ENCODE peak calls at places on chromosomes 1 and 21, in nine cellular contexts. N is uterus, O is fibroblast of lung, Z is sigmoid colon, F is small intestine, S is psoas muscle, K is mucosa of descending colon, E is aorta, M is heart left ventricle. J is an unnamed sample. For H3K4me1, the result is how much of the 10 kb centered on the place peaks cover.

GRCh38 chr1:6969106-6969505 is 183.9 kb downstream of the CAMTA1 start:
- DNase-seq in S (no peak), N (no peak), K (no peak), Z (no peak), O (no peak), M (no peak), F (no peak), E (no peak), J (peak)

GRCh38 chr1:27116697-27117096 is 38.2 kb downstream of the SLC9A1 start:
- DNase-seq in K (peak), N (no peak), O (peak), Z (no peak), M (no peak), F (no peak), E (no peak), S (no peak), J (peak)

GRCh38 chr1:32516402-32516801 is 22.8 kb upstream of the ZBTB8A start:
- DNase-seq in N (no peak), F (no peak), E (no peak), S (no peak), K (no peak), Z (no peak), M (no peak), O (no peak), J (no peak)

GRCh38 chr1:94562502-94563260 is 21.1 kb upstream of the F3 start:
- DNase-seq in O (no peak), F (peak), Z (no peak), N (no peak), K (peak), M (no peak), S (no peak), E (no peak), J (no peak)

GRCh38 chr1:201354151-201354900 is 23.2 kb downstream of the TNNT2 start:
- DNase-seq in K (no peak), N (no peak), F (no peak), Z (no peak), O (no peak), M (no peak), S (no peak), E (peak), J (no peak)

GRCh38 chr21:14943636-14944035 is 121.2 kb downstream of the NRIP1 start:
- DNase-seq in S (no peak), K (no peak), E (no peak), O (no peak), M (no peak), F (no peak), N (no peak), Z (no peak), J (peak)

GRCh38 chr1:16101618-16102017 is 28.2 kb upstream of the FAM131C start:
- DNase-seq in M (no peak), O (no peak), Z (no peak), F (no peak), E (peak), K (no peak), N (no peak), S (no peak), J (no peak)

GRCh38 chr1:206703647-206704046 is 18.9 kb downstream of the MAPKAPK2 start:
- DNase-seq in O (no peak), S (no peak), K (no peak), M (no peak), N (no peak), Z (peak), F (no peak), E (no peak), J (no peak)

GRCh38 chr1:25727819-25728286 is 72.1 kb upstream of the SELENON start:
- DNase-seq in F (peak), M (peak), Z (peak), K (peak), N (peak), E (peak), S (peak), O (peak), J (peak)

GRCh38 chr1:84603941-84604830 is 29.9 kb upstream of the CTBS start:
- DNase-seq in K (no peak), E (peak), M (peak), S (peak), N (peak), F (peak), O (peak), Z (peak), J (peak)

GRCh38 chr1:225482489-225482950 is 54.7 kb upstream of the LBR start:
- DNase-seq in O (peak), S (no peak), Z (peak), M (no peak), F (no peak), K (no peak), N (no peak), E (no peak), J (peak)

GRCh38 chr1:107153033-107153432 is 12.2 kb downstream of the NTNG1 start:
- DNase-seq in O (no peak), Z (no peak), N (no peak), K (no peak), S (no peak), E (no peak), M (no peak), F (no peak), J (no peak)

GRCh38 chr1:117146570-117147340 is 25.2 kb upstream of the TRIM45 start:
- DNase-seq in O (peak), Z (no peak), E (no peak), K (no peak), S (peak), N (no peak), F (no peak), M (no peak), J (peak)

GRCh38 chr1:206030714-206031113 is 7.0 kb upstream of the CTSE start:
- DNase-seq in S (no peak), K (peak), O (peak), M (peak), F (peak), N (peak), Z (peak), E (peak), J (peak)

GRCh38 chr1:81114191-81114590 is 686.5 kb upstream of the ADGRL2 start:
- DNase-seq in O (no peak), Z (no peak), S (no peak), F (no peak), E (no peak), K (no peak), M (no peak), N (no peak), J (no peak)

GRCh38 chr21:31397515-31397926 is 53.5 kb upstream of the TIAM1 start:
- DNase-seq in S (no peak), N (no peak), F (peak), Z (no peak), O (no peak), K (no peak), E (no peak), M (no peak), J (no peak)

GRCh38 chr1:30484668-30485067 is 238.7 kb downstream of the MATN1 start:
- DNase-seq in M (no peak), E (no peak), Z (peak), K (no peak), S (no peak), O (no peak), F (no peak), N (no peak), J (no peak)

GRCh38 chr1:246613131-246613758 is 47.0 kb downstream of the CNST start:
- DNase-seq in K (no peak), E (no peak), O (no peak), F (no peak), S (no peak), Z (no peak), N (no peak), M (no peak), J (no peak)

GRCh38 chr1:66984491-66984890 is 59.7 kb downstream of the MIER1 start:
- DNase-seq in N (no peak), O (no peak), F (peak), E (no peak), M (no peak), Z (no peak), K (no peak), S (no peak), J (no peak)

GRCh38 chr21:29175408-29176147 is 45.1 kb downstream of the MAP3K7CL start:
- DNase-seq in E (no peak), O (peak), S (no peak), M (no peak), K (no peak), Z (no peak), N (no peak), F (no peak), J (peak)

GRCh38 chr1:36883315-36883949 is 150.9 kb downstream of the GRIK3 start:
- DNase-seq in Z (no peak), S (no peak), M (no peak), O (no peak), E (no peak), N (no peak), F (no peak), K (no peak), J (no peak)

GRCh38 chr1:92446990-92447681 is 39.6 kb downstream of the GFI1 start:
- DNase-seq in E (no peak), F (no peak), M (no peak), K (no peak), O (peak), N (no peak), Z (no peak), S (no peak), J (no peak)

GRCh38 chr1:214558002-214558770 is 6.8 kb upstream of the PTPN14 start:
- DNase-seq in E (no peak), O (peak), M (no peak), F (no peak), Z (no peak), S (peak), N (peak), K (no peak), J (peak)

GRCh38 chr1:116878804-116879477 is 30.8 kb upstream of the PTGFRN start:
- DNase-seq in E (peak), M (peak), Z (peak), F (peak), O (peak), K (no peak), N (peak), S (peak), J (peak)

GRCh38 chr1:63523738-63524137 is 413 bp downstream of the EFCAB7 start:
- DNase-seq in O (no peak), M (no peak), S (no peak), E (no peak), K (no peak), Z (no peak), N (no peak), F (no peak), J (peak)

GRCh38 chr1:48572632-48573258 is 100.7 kb upstream of the SPATA6 start:
- DNase-seq in F (peak), E (peak), K (peak), M (peak), O (peak), N (peak), S (no peak), Z (no peak), J (peak)

GRCh38 chr1:71350805-71351204 is 270.0 kb upstream of the ZRANB2 start:
- DNase-seq in M (no peak), K (no peak), S (no peak), N (no peak), Z (no peak), O (peak), F (no peak), E (no peak), J (peak)

GRCh38 chr1:47578026-47578861 is 140.4 kb downstream of the FOXD2 start:
- DNase-seq in O (peak), E (no peak), F (no peak), Z (peak), S (no peak), K (no peak), M (peak), N (peak), J (no peak)

GRCh38 chr1:98693385-98693784 is 31.9 kb downstream of the SNX7 start:
- DNase-seq in N (no peak), E (no peak), Z (no peak), F (no peak), M (no peak), O (no peak), K (no peak), S (no peak), J (no peak)

GRCh38 chr21:36747815-36748381 is 49.0 kb downstream of the SIM2 start:
- DNase-seq in F (peak), K (no peak), O (no peak), M (peak), Z (no peak), S (peak), E (no peak), N (no peak), J (peak)

GRCh38 chr1:154446292-154446691 is 41.1 kb downstream of the IL6R start:
- DNase-seq in Z (peak), S (no peak), E (no peak), O (peak), K (peak), M (no peak), F (no peak), N (no peak), J (peak)
- H3K4me1 ChIP-seq in Z (under half), S (under half), E (under half), O (under half), K (under half), M (under half), F (under half), N (under half), J (under half)

GRCh38 chr1:59355361-59355760 is 58.5 kb downstream of the FGGY start:
- DNase-seq in E (no peak), F (no peak), Z (no peak), K (no peak), N (no peak), M (no peak), O (no peak), S (no peak), J (peak)
- H3K4me1 ChIP-seq in E (under half), F (under half), Z (under half), K (under half), N (under half), M (under half), O (under half), S (under half), J (under half)

GRCh38 chr1:162111572-162111971 is 42.1 kb downstream of the NOS1AP start:
- DNase-seq in N (no peak), Z (no peak), S (no peak), O (no peak), F (no peak), E (no peak), K (no peak), M (no peak), J (no peak)
- H3K4me1 ChIP-seq in N (under half), Z (under half), S (under half), O (under half), F (under half), E (under half), K (under half), M (under half), J (under half)

GRCh38 chr1:181016563-181016962 is 6.1 kb downstream of the STX6 start:
- DNase-seq in M (no peak), N (no peak), O (no peak), K (no peak), E (no peak), F (no peak), Z (no peak), S (no peak), J (no peak)

GRCh38 chr1:181015258-181015630 is 7.4 kb downstream of the STX6 start:
- DNase-seq in N (no peak), M (no peak), S (no peak), F (no peak), Z (no peak), E (no peak), O (no peak), K (no peak), J (peak)

GRCh38 chr1:181012203-181012520 is 10.5 kb downstream of the STX6 start:
- DNase-seq in N (no peak), M (no peak), E (no peak), Z (no peak), O (no peak), K (no peak), F (no peak), S (no peak), J (no peak)

GRCh38 chr1:181013144-181013543 is 9.5 kb downstream of the STX6 start:
- DNase-seq in K (no peak), O (no peak), F (no peak), N (no peak), S (no peak), Z (no peak), E (no peak), M (no peak), J (no peak)

DNA sequence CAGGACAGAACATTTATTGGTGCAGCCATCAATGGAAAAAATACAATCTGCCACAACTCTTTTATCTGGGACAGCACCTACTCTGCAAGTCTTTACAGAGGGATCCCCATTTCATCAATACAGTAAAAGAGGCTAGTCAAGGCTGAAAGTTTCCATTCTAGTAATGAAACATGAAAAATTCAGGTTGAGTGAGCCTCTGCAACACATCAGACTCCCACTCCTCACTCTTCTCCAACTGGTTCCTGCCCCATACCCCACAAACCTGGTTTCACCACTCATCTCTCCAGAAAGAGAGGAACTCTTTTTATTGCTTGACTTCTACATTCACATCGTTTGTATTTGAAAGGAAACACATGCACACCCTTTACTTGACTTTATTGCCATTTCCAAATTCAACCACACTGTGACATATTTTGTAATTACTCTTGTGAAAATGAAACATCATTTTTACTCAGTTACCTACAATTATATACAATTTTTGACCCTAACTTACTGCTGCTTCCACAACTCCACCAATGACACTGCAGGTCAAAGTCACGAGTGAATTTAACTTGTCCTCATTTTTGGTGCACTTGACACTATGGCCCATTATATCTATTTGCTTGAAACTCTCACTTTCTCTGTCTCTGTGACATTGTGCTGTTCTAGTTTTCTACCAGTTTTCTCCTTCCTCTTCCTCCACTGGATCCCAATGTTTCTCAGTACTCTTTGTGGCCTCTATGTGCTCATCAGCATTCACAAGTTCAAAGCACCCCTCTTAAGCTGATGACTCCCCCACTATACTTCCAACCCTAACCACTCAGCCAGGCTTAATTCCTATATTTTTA is 8.0 kb downstream of the STX6 start:
- DNase-seq in M (no peak), K (no peak), O (no peak), N (no peak), E (no peak), Z (no peak), F (no peak), S (no peak), J (no peak)
- H3K4me1 ChIP-seq in M (under half), K (under half), O (under half), N (under half), E (under half), Z (under half), F (under half), S (under half), J (under half)

GRCh38 chr1:21569820-21570527 is 60.8 kb downstream of the ALPL start:
- DNase-seq in K (no peak), N (no peak), M (no peak), E (peak), O (no peak), Z (no peak), S (peak), F (no peak), J (no peak)

GRCh38 chr1:21565285-21565684 is 56.1 kb downstream of the ALPL start:
- DNase-seq in F (no peak), M (no peak), O (no peak), K (no peak), S (no peak), E (no peak), N (no peak), Z (no peak), J (no peak)

GRCh38 chr1:21568809-21569385 is 59.7 kb downstream of the ALPL start:
- DNase-seq in K (no peak), S (no peak), E (peak), F (no peak), M (no peak), N (no peak), Z (no peak), O (no peak), J (no peak)

GRCh38 chr1:21568006-21568746 is 59.0 kb downstream of the ALPL start:
- DNase-seq in N (no peak), O (no peak), F (no peak), Z (no peak), E (peak), M (no peak), K (no peak), S (no peak), J (no peak)

GRCh38 chr1:21567241-21568005 is 58.2 kb downstream of the ALPL start:
- DNase-seq in F (no peak), O (peak), M (no peak), E (peak), Z (no peak), K (no peak), N (no peak), S (no peak), J (peak)
- H3K4me1 ChIP-seq in F (under half), O (under half), M (under half), E (under half), Z (under half), K (under half), N (under half), S (under half), J (under half)

DNA sequence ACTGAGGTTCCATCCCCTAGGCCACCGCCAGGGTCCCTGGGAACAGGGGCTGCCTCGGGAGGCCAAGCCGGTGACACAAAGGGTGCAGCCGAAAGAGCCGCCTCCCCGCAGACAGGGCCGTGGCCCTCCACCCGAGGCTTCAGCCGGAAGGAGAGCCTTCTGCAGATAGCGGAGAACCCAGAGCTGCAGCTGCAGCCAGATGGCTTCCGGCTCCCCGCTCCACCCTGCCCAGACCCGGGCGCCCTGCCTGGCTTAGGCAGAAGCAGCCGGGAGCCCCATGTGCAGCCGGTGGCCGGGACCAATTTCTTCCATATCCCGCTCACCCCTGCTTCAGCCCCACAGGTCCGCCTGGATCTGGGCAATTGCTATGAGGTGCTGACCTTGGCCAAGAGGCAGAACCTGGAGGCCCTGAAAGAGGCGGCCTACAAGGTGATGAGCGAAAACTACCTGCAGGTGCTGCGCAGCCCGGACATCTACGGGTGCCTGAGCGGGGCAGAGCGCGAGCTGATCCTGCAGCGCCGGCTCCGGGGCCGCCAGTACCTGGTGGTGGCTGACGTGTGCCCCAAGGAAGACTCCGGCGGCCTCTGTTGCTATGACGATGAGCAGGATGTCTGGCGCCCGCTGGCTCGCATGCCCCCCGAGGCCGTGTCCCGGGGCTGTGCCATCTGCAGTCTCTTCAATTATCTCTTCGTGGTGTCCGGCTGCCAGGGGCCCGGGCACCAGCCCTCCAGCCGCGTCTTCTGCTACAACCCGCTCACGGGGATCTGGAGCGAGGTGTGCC is 1.4 kb downstream of the KLHDC7A start:
- DNase-seq in O (no peak), Z (no peak), F (no peak), N (no peak), S (no peak), M (no peak), K (no peak), E (no peak), J (no peak)
- H3K4me1 ChIP-seq in O (under half), Z (under half), F (under half), N (under half), S (under half), M (under half), K (under half), E (under half), J (under half)